ENCODE peak calls at places on chromosomes 5 and 9, in seven cellular contexts. S, H, D, J, P, Q and K are unnamed samples.
A peak's percentile ranks its signal among the peaks of the same experiment; 100 is the strongest.

GRCh38 chr5:101278011-101278687 is 375.1 kb upstream of the ST8SIA4 start:
- DNase-seq in D (no peak), S (peak; percentile 0), J (no peak), Q (no peak), P (no peak), H (no peak), K (no peak)

GRCh38 chr9:135147473-135147805 is 60.0 kb downstream of the OLFM1 start:
- DNase-seq in H (no peak), S (no peak), Q (no peak), D (no peak), J (no peak), P (no peak), K (no peak)

GRCh38 chr9:112894031-112894430 is 3.4 kb upstream of the SLC46A2 start:
- DNase-seq in H (no peak), D (no peak), Q (no peak), S (peak; percentile 33), P (no peak), J (no peak), K (peak; percentile 45)

GRCh38 chr5:131587541-131587940 is 47.5 kb downstream of the RAPGEF6 start:
- DNase-seq in H (no peak), P (no peak), Q (no peak), D (no peak), S (peak; percentile 47), J (no peak), K (no peak)

GRCh38 chr5:159833088-159833487 is 83.2 kb upstream of the ADRA1B start:
- DNase-seq in J (no peak), D (no peak), S (no peak), H (no peak), Q (no peak), P (no peak), K (no peak)

GRCh38 chr5:150394912-150395689 is 17.6 kb downstream of the CD74 start:
- DNase-seq in H (no peak), P (no peak), D (no peak), Q (no peak), J (no peak), S (no peak), K (no peak)

GRCh38 chr5:87574106-87574505 is 161.4 kb upstream of the CCNH start:
- DNase-seq in S (no peak), D (no peak), P (no peak), Q (no peak), J (no peak), H (no peak), K (no peak)

GRCh38 chr9:104961238-104961637 is 33.3 kb upstream of the ABCA1 start:
- DNase-seq in H (peak; percentile 39), S (peak; percentile 83), D (no peak), J (no peak), P (no peak), Q (peak; percentile 86), K (peak; percentile 91)

GRCh38 chr5:14280294-14280854 is 137.2 kb downstream of the TRIO start:
- DNase-seq in H (no peak), P (no peak), D (no peak), S (no peak), J (no peak), Q (no peak), K (no peak)

GRCh38 chr5:62496152-62496551 is 82.5 kb upstream of the LRRC70 start:
- DNase-seq in H (no peak), J (no peak), S (no peak), P (no peak), D (no peak), Q (no peak), K (no peak)

GRCh38 chr9:4892501-4893194 is 92.4 kb upstream of the JAK2 start:
- DNase-seq in D (no peak), S (no peak), J (no peak), P (no peak), Q (no peak), H (no peak), K (no peak)

GRCh38 chr9:37395663-37396062 is 26.8 kb upstream of the GRHPR start:
- DNase-seq in P (no peak), D (no peak), Q (no peak), J (no peak), S (no peak), H (no peak), K (no peak)

GRCh38 chr9:113623851-113624485 is 160.4 kb downstream of the RGS3 start:
- DNase-seq in D (no peak), Q (no peak), J (no peak), H (no peak), P (no peak), S (no peak), K (no peak)

GRCh38 chr5:140302786-140303639 is at the start of gene PFDN1:
- DNase-seq in S (peak; percentile 94), J (peak; percentile 95), H (peak; percentile 97), P (peak; percentile 91), Q (peak; percentile 97), D (peak; percentile 92), K (peak; percentile 93)
- TF ChIP-seq POLR2A in S (peak; percentile 73), J (no peak), H (peak; percentile 64), P (peak; percentile 58), Q (peak; percentile 84), D (peak; percentile 41), K (peak; percentile 68)

DNA sequence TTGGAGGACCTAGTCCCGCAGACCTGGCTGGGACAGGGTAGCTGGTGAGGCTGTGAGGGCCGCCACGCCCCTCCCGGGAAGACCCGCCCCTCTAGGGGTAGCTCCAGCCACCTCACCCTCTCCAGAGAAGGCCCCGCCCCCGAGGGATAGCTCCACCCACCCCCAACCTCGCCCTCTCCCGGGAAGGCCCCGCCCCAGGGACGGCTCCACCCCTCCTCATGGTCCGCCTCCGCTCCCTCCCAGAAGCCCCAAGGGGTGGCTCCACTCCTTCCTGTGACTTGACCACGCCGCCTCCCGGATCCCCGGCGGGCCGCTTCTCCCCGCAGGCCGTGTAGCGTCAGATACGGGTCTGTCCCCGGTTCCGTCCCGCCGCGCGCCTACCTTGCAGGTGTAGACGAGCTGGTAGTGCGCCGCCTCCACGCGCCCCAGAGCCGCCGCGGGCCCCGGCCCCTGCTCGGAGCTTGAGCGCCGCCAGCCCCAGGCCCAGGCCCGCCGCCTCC is 388 bp downstream of the DNLZ start:
- DNase-seq in S (peak; percentile 91), H (peak; percentile 97), D (peak; percentile 97), J (peak; percentile 97), P (peak; percentile 95), Q (peak; percentile 94), K (peak; percentile 94)
- TF ChIP-seq POLR2A in S (peak; percentile 75), H (peak; percentile 90), D (peak; percentile 75), J (peak; percentile 80), P (peak; percentile 66), Q (peak; percentile 76), K (peak; percentile 63)

GRCh38 chr5:72159501-72159911 is 52.2 kb downstream of the MAP1B start:
- DNase-seq in Q (no peak), S (peak; percentile 73), H (no peak), P (no peak), J (no peak), D (no peak), K (no peak)
- TF ChIP-seq POLR2A in Q (no peak), S (peak; percentile 12), H (no peak), P (no peak), J (no peak), D (no peak), K (no peak)

DNA sequence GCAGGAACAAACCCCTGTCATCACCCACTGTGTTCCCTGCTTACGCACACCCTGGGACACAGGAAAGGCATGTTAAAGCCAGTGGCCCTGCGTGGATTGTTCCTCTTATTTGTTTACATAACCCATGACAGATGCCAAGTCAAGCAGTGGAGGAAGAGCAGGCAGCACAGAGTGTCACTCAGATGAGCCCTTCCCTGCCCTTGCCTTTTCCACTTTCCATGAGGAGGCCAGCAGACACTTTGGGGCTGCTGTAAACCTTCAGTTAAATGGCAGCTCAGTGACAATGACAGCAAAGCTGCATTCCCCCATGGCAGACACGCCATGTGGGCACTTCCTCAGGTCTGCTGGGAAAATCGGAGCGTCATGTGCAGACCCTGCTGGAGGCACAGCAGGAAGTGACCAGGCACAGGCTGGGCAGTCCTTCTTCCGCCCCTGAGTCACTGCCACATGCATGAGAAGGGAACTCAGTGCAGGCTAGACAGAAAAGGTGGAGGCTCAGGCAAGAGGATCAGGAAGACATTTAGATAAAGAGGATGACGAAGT is 216.8 kb upstream of the PIK3R1 start:
- DNase-seq in D (no peak), Q (no peak), S (peak; percentile 38), H (peak; percentile 76), P (peak; percentile 83), J (peak; percentile 56), K (no peak)
- TF ChIP-seq POLR2A in D (no peak), Q (no peak), S (no peak), H (no peak), P (no peak), J (no peak), K (no peak)

GRCh38 chr9:120792898-120793765 is at the start of gene FBXW2:
- DNase-seq in S (peak; percentile 89), H (peak; percentile 92), Q (peak; percentile 95), J (peak; percentile 95), D (peak; percentile 88), P (peak; percentile 89), K (peak; percentile 96)
- TF ChIP-seq POLR2A in S (peak; percentile 86), H (peak; percentile 95), Q (peak; percentile 97), J (peak; percentile 91), D (peak; percentile 79), P (peak; percentile 81), K (peak; percentile 97)

GRCh38 chr9:109315889-109316640 is 4.8 kb downstream of the EPB41L4B start:
- DNase-seq in D (peak; percentile 53), H (peak; percentile 98), Q (no peak), S (peak; percentile 18), J (peak; percentile 69), P (peak; percentile 96), K (no peak)
- TF ChIP-seq POLR2A in D (no peak), H (peak; percentile 96), Q (no peak), S (no peak), J (no peak), P (peak; percentile 58), K (no peak)

DNA sequence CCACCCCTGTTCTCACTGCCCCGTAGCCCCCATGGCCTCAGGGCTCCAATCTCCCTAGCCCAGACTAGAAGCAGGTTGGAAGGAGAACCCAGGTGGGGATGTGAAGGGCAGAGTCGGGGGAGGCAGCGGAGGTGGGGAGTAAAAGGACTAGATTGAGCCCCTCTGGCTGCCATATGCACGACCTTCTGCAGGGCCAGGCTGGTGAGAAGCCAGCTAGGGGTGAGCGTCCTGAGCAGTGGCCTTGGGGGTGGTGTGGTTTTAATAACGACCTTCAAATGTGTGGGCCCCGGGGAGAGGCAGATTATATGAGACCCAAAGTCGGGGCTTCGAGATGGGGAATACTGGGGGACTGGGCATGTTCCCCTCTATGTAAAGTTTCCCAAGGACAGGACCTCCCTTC is 139.5 kb downstream of the C9orf50 start:
- DNase-seq in J (no peak), P (no peak), S (no peak), Q (no peak), D (no peak), H (no peak), K (no peak)
- TF ChIP-seq POLR2A in J (no peak), P (no peak), S (no peak), Q (no peak), D (no peak), H (no peak), K (no peak)